ENCODE peak calls at places on chromosomes 5 and 9, in six cellular contexts. M is nucleus accumbens; S is NCI-H748 treated with DMSO at 0.1 percent for 48 hours; R is left kidney; V is stimulated activated CD4-positive, alpha-beta T cell treated with anti-CD3 and anti-CD28 coated beads, Interleukin-1b, Interleukin-23, amount 100 ng/mL, for 1 hour; W is left cardiac atrium. N is an unnamed sample.

GRCh38 chr9:35616681-35617459 is 1.3 kb downstream of the CD72 start:
- DNase-seq in V (peak; percentile 22), M (no peak), R (peak; percentile 83), W (peak; percentile 86), S (peak; percentile 10), N (no peak)

GRCh38 chr5:80975065-80975464 is 14.9 kb downstream of the RASGRF2 start:
- DNase-seq in V (no peak), S (no peak), W (no peak), R (no peak), M (no peak), N (no peak)

GRCh38 chr5:154708845-154709244 is 46.3 kb upstream of the LARP1 start:
- DNase-seq in W (no peak), V (no peak), S (no peak), M (no peak), R (no peak), N (no peak)

GRCh38 chr5:78881884-78882283 is 103.2 kb downstream of the ARSB start:
- DNase-seq in S (no peak), M (no peak), R (peak; percentile 7), V (no peak), W (no peak), N (no peak)

GRCh38 chr5:35990941-35991592 is at the start of gene UGT3A1:
- DNase-seq in S (no peak), W (no peak), M (no peak), R (peak; percentile 95), V (no peak), N (no peak)

GRCh38 chr5:36444582-36444999 is 142.9 kb upstream of the RANBP3L start:
- DNase-seq in M (peak; percentile 14), S (no peak), R (no peak), W (peak; percentile 56), V (no peak), N (no peak)

GRCh38 chr5:1930501-1930879 is 47.8 kb upstream of the IRX4 start:
- DNase-seq in S (no peak), W (no peak), R (no peak), M (no peak), V (no peak), N (no peak)

GRCh38 chr5:76790632-76791290 is 28.1 kb upstream of the F2RL1 start:
- DNase-seq in M (no peak), V (no peak), W (peak; percentile 35), R (peak; percentile 34), S (no peak), N (peak; percentile 82)

GRCh38 chr9:135523521-135524129 is 2.4 kb downstream of the LCN1 start:
- DNase-seq in M (no peak), S (no peak), W (no peak), R (peak; percentile 50), V (no peak), N (no peak)

GRCh38 chr5:178398856-178399722 is 166.5 kb upstream of the PHYKPL start:
- DNase-seq in V (no peak), M (no peak), S (peak; percentile 42), W (peak; percentile 13), R (peak; percentile 59), N (no peak)

N was measured in smooth muscle cell of the brain vasculature.